ENCODE peak calls at places on chromosomes 6 and 20, in seven cellular contexts. B is H9, A is IMR-90, F is neuronal stem cell, T is trophoblast cell, O is H1, I is mesenchymal stem cell. V is an unnamed sample.
A peak's percentile ranks its signal among the peaks of the same experiment; 100 is the strongest.

GRCh38 chr6:53161481-53162009 is 12.9 kb upstream of the GCM1 start:
- DNase-seq in B (no peak), A (no peak), F (no peak), T (peak; percentile 96), O (no peak), I (no peak), V (no peak)

GRCh38 chr20:7195704-7196103 is 428.2 kb downstream of the BMP2 start:
- DNase-seq in B (no peak), A (no peak), F (no peak), T (no peak), O (no peak), I (peak; percentile 8), V (peak; percentile 10)

GRCh38 chr6:144219056-144219685 is 66.0 kb upstream of the UTRN start:
- DNase-seq in B (no peak), A (peak; percentile 71), F (no peak), T (peak; percentile 75), O (no peak), I (peak; percentile 64), V (peak; percentile 55)

GRCh38 chr6:158377866-158378265 is 65.6 kb downstream of the TULP4 start:
- DNase-seq in B (no peak), A (peak; percentile 77), F (no peak), T (peak; percentile 72), O (no peak), I (peak; percentile 58), V (peak; percentile 23)

GRCh38 chr6:72212686-72213085 is 326.3 kb downstream of the RIMS1 start:
- DNase-seq in B (no peak), A (no peak), F (no peak), T (no peak), O (no peak), I (no peak), V (no peak)

GRCh38 chr20:14984768-14985622 is 647.6 kb upstream of the FLRT3 start:
- DNase-seq in B (no peak), A (no peak), F (no peak), T (no peak), O (no peak), I (no peak), V (no peak)

GRCh38 chr6:131295081-131295480 is 159.8 kb downstream of the AKAP7 start:
- DNase-seq in B (peak; percentile 96), A (no peak), F (no peak), T (no peak), O (no peak), I (no peak), V (peak; percentile 51)

GRCh38 chr6:120302041-120302440 is 952.5 kb upstream of the MAN1A1 start:
- DNase-seq in B (no peak), A (no peak), F (peak; percentile 9), T (no peak), O (no peak), I (no peak), V (no peak)

GRCh38 chr20:36248836-36249235 is 12.6 kb downstream of the AAR2 start:
- DNase-seq in B (no peak), A (no peak), F (no peak), T (no peak), O (no peak), I (no peak), V (no peak)

GRCh38 chr6:12504325-12504966 is 212.1 kb upstream of the PHACTR1 start:
- DNase-seq in B (no peak), A (peak; percentile 14), F (no peak), T (peak; percentile 78), O (no peak), I (no peak), V (peak; percentile 70)

GRCh38 chr6:115976321-115976870 is 84.3 kb downstream of the FRK start:
- DNase-seq in B (no peak), A (no peak), F (no peak), T (peak; percentile 62), O (no peak), I (no peak), V (peak; percentile 15)

GRCh38 chr20:31560900-31561598 is 44.0 kb upstream of the ID1 start:
- DNase-seq in B (no peak), A (peak; percentile 98), F (no peak), T (peak; percentile 91), O (no peak), I (peak; percentile 98), V (no peak)

GRCh38 chr6:25578538-25578937 is 73.5 kb upstream of the SCGN start:
- DNase-seq in B (no peak), A (no peak), F (no peak), T (no peak), O (no peak), I (no peak), V (no peak)

GRCh38 chr6:45772886-45773285 is 242.8 kb downstream of the CLIC5 start:
- DNase-seq in B (no peak), A (no peak), F (no peak), T (no peak), O (no peak), I (no peak), V (no peak)

GRCh38 chr6:34149831-34150400 is 4.0 kb upstream of the GRM4 start:
- DNase-seq in B (peak; percentile 31), A (no peak), F (no peak), T (no peak), O (peak; percentile 55), I (no peak), V (no peak)

GRCh38 chr6:107656381-107656780 is 166.5 kb downstream of the SOBP start:
- DNase-seq in B (no peak), A (peak; percentile 41), F (no peak), T (no peak), O (no peak), I (peak; percentile 18), V (no peak)

GRCh38 chr6:129753422-129753821 is 43.4 kb upstream of the ARHGAP18 start:
- DNase-seq in B (no peak), A (peak; percentile 70), F (no peak), T (no peak), O (no peak), I (peak; percentile 24), V (no peak)

GRCh38 chr6:159701413-159701999 is 8.5 kb upstream of the SOD2 start:
- DNase-seq in B (no peak), A (peak; percentile 97), F (no peak), T (peak; percentile 88), O (no peak), I (peak; percentile 96), V (no peak)

GRCh38 chr20:54431545-54431944 is 43.8 kb upstream of the DOK5 start:
- DNase-seq in B (no peak), A (no peak), F (peak; percentile 11), T (no peak), O (no peak), I (no peak), V (no peak)

GRCh38 chr6:149763866-149764265 is 14.3 kb downstream of the PCMT1 start:
- DNase-seq in B (no peak), A (no peak), F (no peak), T (no peak), O (no peak), I (no peak), V (no peak)

GRCh38 chr6:149756261-149756636 is 6.7 kb downstream of the PCMT1 start:
- DNase-seq in B (no peak), A (no peak), F (no peak), T (no peak), O (no peak), I (no peak), V (no peak)

GRCh38 chr6:149766156-149766768 is 16.7 kb downstream of the PCMT1 start:
- DNase-seq in B (no peak), A (peak; percentile 61), F (no peak), T (no peak), O (no peak), I (no peak), V (no peak)

GRCh38 chr6:149755300-149756260 is 6.0 kb downstream of the PCMT1 start:
- DNase-seq in B (no peak), A (no peak), F (no peak), T (no peak), O (peak; percentile 8), I (no peak), V (no peak)

DNA sequence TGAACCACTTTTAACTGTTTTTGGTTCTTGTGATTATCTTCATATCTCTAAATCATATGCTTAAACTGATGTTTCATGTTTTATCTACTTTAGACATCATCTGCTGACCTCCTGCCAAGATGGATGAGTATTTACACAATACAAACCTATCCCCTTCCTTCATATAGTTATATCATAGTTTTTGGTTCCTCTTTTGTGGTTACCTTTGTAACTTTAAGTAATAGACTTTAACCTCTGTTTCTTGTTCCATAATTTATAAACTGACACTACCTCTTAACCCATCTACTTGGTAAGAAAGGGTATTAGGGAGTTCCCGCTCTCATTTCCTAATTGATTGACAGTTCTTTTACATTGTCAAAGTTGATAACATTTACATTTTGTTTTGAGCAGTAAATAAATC is 11.9 kb downstream of the PCMT1 start:
- DNase-seq in B (no peak), A (no peak), F (no peak), T (no peak), O (no peak), I (no peak), V (no peak)
- H3K79me1 ChIP-seq in B (no peaks in the 10 kb centered on the region), A (peaks cover 18% of the 10 kb centered on the region), F (no peaks in the 10 kb centered on the region), T (no peaks in the 10 kb centered on the region), O (no peaks in the 10 kb centered on the region), I (peaks cover 6% of the 10 kb centered on the region), V (peaks cover 5% of the 10 kb centered on the region)

GRCh38 chr20:39089029-39089428 is 126.9 kb downstream of the DHX35 start:
- DNase-seq in B (no peak), A (no peak), F (no peak), T (no peak), O (no peak), I (no peak), V (no peak)
- H3K79me1 ChIP-seq in B (no peaks in the 10 kb centered on the region), A (no peaks in the 10 kb centered on the region), F (no peaks in the 10 kb centered on the region), T (no peaks in the 10 kb centered on the region), O (no peaks in the 10 kb centered on the region), I (no peaks in the 10 kb centered on the region), V (no peaks in the 10 kb centered on the region)

GRCh38 chr6:121695346-121695745 is 259.9 kb downstream of the GJA1 start:
- DNase-seq in B (no peak), A (no peak), F (no peak), T (no peak), O (no peak), I (no peak), V (no peak)

GRCh38 chr6:121697921-121698320 is 262.5 kb downstream of the GJA1 start:
- DNase-seq in B (no peak), A (peak; percentile 13), F (no peak), T (no peak), O (no peak), I (no peak), V (no peak)

GRCh38 chr6:121694389-121695185 is 259.1 kb downstream of the GJA1 start:
- DNase-seq in B (no peak), A (peak; percentile 45), F (no peak), T (peak; percentile 56), O (no peak), I (peak; percentile 29), V (no peak)

GRCh38 chr6:121698617-121699016 is 263.2 kb downstream of the GJA1 start:
- DNase-seq in B (no peak), A (no peak), F (no peak), T (no peak), O (no peak), I (no peak), V (no peak)
- H3K79me1 ChIP-seq in B (no peaks in the 10 kb centered on the region), A (no peaks in the 10 kb centered on the region), F (no peaks in the 10 kb centered on the region), T (no peaks in the 10 kb centered on the region), O (no peaks in the 10 kb centered on the region), I (no peaks in the 10 kb centered on the region), V (no peaks in the 10 kb centered on the region)

GRCh38 chr20:47330071-47330470 is 26.4 kb downstream of the ZMYND8 start:
- DNase-seq in B (no peak), A (no peak), F (no peak), T (no peak), O (no peak), I (no peak), V (no peak)
- H3K79me1 ChIP-seq in B (no peaks in the 10 kb centered on the region), A (peaks cover 36% of the 10 kb centered on the region), F (peaks cover 12% of the 10 kb centered on the region), T (peaks cover 26% of the 10 kb centered on the region), O (peaks cover 28% of the 10 kb centered on the region), I (peaks cover 5% of the 10 kb centered on the region), V (peaks cover 25% of the 10 kb centered on the region)

V was measured in mesendoderm.